ENCODE peak calls at places on chromosome 1, in seven cellular contexts. One of them, this sample, is unnamed.

GRCh38 chr1:153795325-153795837 is 20.2 kb downstream of the SLC27A3 start:
- DNase-seq in choroid plexus epithelial cell: no peak
- DNase-seq in bronchial epithelial cell: no peak
- DNase-seq in body of pancreas: peak; percentile 11
- DNase-seq in PC-3: no peak
- DNase-seq in astrocyte of the spinal cord: no peak
- DNase-seq in stomach: peak; percentile 22
- DNase-seq in this sample: no peak

GRCh38 chr1:164644774-164645634 is 86.0 kb downstream of the PBX1 start:
- DNase-seq in choroid plexus epithelial cell: peak; percentile 64
- DNase-seq in bronchial epithelial cell: peak; percentile 33
- DNase-seq in body of pancreas: no peak
- DNase-seq in PC-3: peak; percentile 67
- DNase-seq in astrocyte of the spinal cord: peak; percentile 46
- DNase-seq in stomach: no peak
- DNase-seq in this sample: no peak

GRCh38 chr1:223834660-223835263 is 11.0 kb downstream of the TP53BP2 start:
- DNase-seq in choroid plexus epithelial cell: peak; percentile 91
- DNase-seq in bronchial epithelial cell: peak; percentile 36
- DNase-seq in body of pancreas: no peak
- DNase-seq in PC-3: peak; percentile 63
- DNase-seq in astrocyte of the spinal cord: peak; percentile 71
- DNase-seq in stomach: no peak
- DNase-seq in this sample: no peak

GRCh38 chr1:109191377-109191776 is 22.3 kb upstream of the SARS1 start:
- DNase-seq in choroid plexus epithelial cell: no peak
- DNase-seq in bronchial epithelial cell: no peak
- DNase-seq in body of pancreas: no peak
- DNase-seq in PC-3: no peak
- DNase-seq in astrocyte of the spinal cord: no peak
- DNase-seq in stomach: no peak
- DNase-seq in this sample: no peak

GRCh38 chr1:152037920-152038658 is 1.3 kb upstream of the S100A11 start:
- DNase-seq in choroid plexus epithelial cell: no peak
- DNase-seq in bronchial epithelial cell: peak; percentile 52
- DNase-seq in body of pancreas: no peak
- DNase-seq in PC-3: no peak
- DNase-seq in astrocyte of the spinal cord: no peak
- DNase-seq in stomach: no peak
- DNase-seq in this sample: no peak

GRCh38 chr1:41919764-41920397 is 1.2 kb upstream of the HIVEP3 start:
- DNase-seq in choroid plexus epithelial cell: no peak
- DNase-seq in bronchial epithelial cell: no peak
- DNase-seq in body of pancreas: peak; percentile 44
- DNase-seq in PC-3: no peak
- DNase-seq in astrocyte of the spinal cord: no peak
- DNase-seq in stomach: peak; percentile 40
- DNase-seq in this sample: no peak

GRCh38 chr1:208089971-208090755 is 154.0 kb downstream of the PLXNA2 start:
- DNase-seq in choroid plexus epithelial cell: peak; percentile 78
- DNase-seq in bronchial epithelial cell: no peak
- DNase-seq in body of pancreas: no peak
- DNase-seq in PC-3: no peak
- DNase-seq in astrocyte of the spinal cord: peak; percentile 52
- DNase-seq in stomach: no peak
- DNase-seq in this sample: no peak

GRCh38 chr1:39979654-39980053 is 24.7 kb downstream of the MFSD2A start:
- DNase-seq in choroid plexus epithelial cell: no peak
- DNase-seq in bronchial epithelial cell: no peak
- DNase-seq in body of pancreas: no peak
- DNase-seq in PC-3: no peak
- DNase-seq in astrocyte of the spinal cord: no peak
- DNase-seq in stomach: no peak
- DNase-seq in this sample: no peak

GRCh38 chr1:53517821-53518352 is 58.7 kb downstream of the DMRTB1 start:
- DNase-seq in choroid plexus epithelial cell: no peak
- DNase-seq in bronchial epithelial cell: no peak
- DNase-seq in body of pancreas: no peak
- DNase-seq in PC-3: no peak
- DNase-seq in astrocyte of the spinal cord: no peak
- DNase-seq in stomach: no peak
- DNase-seq in this sample: no peak

GRCh38 chr1:228530086-228530758 is 43.0 kb downstream of the RNF187 start:
- DNase-seq in choroid plexus epithelial cell: no peak
- DNase-seq in bronchial epithelial cell: no peak
- DNase-seq in body of pancreas: no peak
- DNase-seq in PC-3: no peak
- DNase-seq in astrocyte of the spinal cord: no peak
- DNase-seq in stomach: no peak
- DNase-seq in this sample: no peak

GRCh38 chr1:48003741-48004503 is 6.7 kb upstream of the TRABD2B start:
- DNase-seq in choroid plexus epithelial cell: no peak
- DNase-seq in bronchial epithelial cell: no peak
- DNase-seq in body of pancreas: no peak
- DNase-seq in PC-3: no peak
- DNase-seq in astrocyte of the spinal cord: no peak
- DNase-seq in stomach: no peak
- DNase-seq in this sample: no peak

GRCh38 chr1:41726899-41727748 is 191.6 kb downstream of the HIVEP3 start:
- DNase-seq in choroid plexus epithelial cell: no peak
- DNase-seq in bronchial epithelial cell: no peak
- DNase-seq in body of pancreas: no peak
- DNase-seq in PC-3: no peak
- DNase-seq in astrocyte of the spinal cord: no peak
- DNase-seq in stomach: peak; percentile 51
- DNase-seq in this sample: no peak

GRCh38 chr1:46535063-46535462 is 16.4 kb downstream of the KNCN start:
- DNase-seq in choroid plexus epithelial cell: no peak
- DNase-seq in bronchial epithelial cell: peak; percentile 47
- DNase-seq in body of pancreas: peak; percentile 54
- DNase-seq in PC-3: peak; percentile 59
- DNase-seq in astrocyte of the spinal cord: no peak
- DNase-seq in stomach: peak; percentile 56
- DNase-seq in this sample: peak; percentile 31

GRCh38 chr1:145985129-145985501 is 11.3 kb downstream of the TXNIP start:
- DNase-seq in choroid plexus epithelial cell: no peak
- DNase-seq in bronchial epithelial cell: peak; percentile 54
- DNase-seq in body of pancreas: no peak
- DNase-seq in PC-3: no peak
- DNase-seq in astrocyte of the spinal cord: no peak
- DNase-seq in stomach: peak; percentile 65
- DNase-seq in this sample: no peak

GRCh38 chr1:169091480-169091941 is 15.0 kb upstream of the ATP1B1 start:
- DNase-seq in choroid plexus epithelial cell: no peak
- DNase-seq in bronchial epithelial cell: no peak
- DNase-seq in body of pancreas: no peak
- DNase-seq in PC-3: no peak
- DNase-seq in astrocyte of the spinal cord: no peak
- DNase-seq in stomach: no peak
- DNase-seq in this sample: no peak

DNA sequence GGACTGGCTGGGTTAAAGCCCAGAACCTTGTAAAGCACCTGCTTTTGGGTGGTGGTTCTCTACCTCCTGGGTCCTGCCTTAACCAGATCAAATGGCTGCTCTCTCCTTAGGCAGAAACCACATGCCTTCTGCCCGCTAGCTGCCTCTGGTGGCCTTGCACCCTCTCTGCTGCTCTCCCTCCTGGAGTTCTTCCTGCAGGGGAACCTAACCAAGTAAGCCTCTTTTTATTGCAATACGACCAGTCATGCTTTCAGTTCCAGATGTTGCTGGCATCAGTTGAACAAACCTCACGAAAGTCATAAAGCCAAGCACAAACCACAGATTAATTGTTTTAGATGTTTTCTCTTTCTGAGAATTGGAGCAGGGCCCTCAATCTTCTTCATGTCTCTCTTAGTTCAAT is 118.9 kb downstream of the GDAP2 start:
- DNase-seq in choroid plexus epithelial cell: no peak
- DNase-seq in bronchial epithelial cell: no peak
- DNase-seq in body of pancreas: no peak
- DNase-seq in PC-3: no peak
- DNase-seq in astrocyte of the spinal cord: no peak
- DNase-seq in stomach: no peak
- DNase-seq in this sample: no peak
- TF ChIP-seq CTCF in choroid plexus epithelial cell: no peak
- TF ChIP-seq CTCF in bronchial epithelial cell: no peak
- TF ChIP-seq CTCF in body of pancreas: no peak
- TF ChIP-seq CTCF in PC-3: no peak
- TF ChIP-seq CTCF in astrocyte of the spinal cord: no peak
- TF ChIP-seq CTCF in stomach: no peak
- TF ChIP-seq CTCF in this sample: no peak

GRCh38 chr1:31154632-31155215 is 85.0 kb downstream of the NKAIN1 start:
- DNase-seq in choroid plexus epithelial cell: peak; percentile 79
- DNase-seq in bronchial epithelial cell: peak; percentile 75
- DNase-seq in body of pancreas: peak; percentile 85
- DNase-seq in PC-3: peak; percentile 80
- DNase-seq in astrocyte of the spinal cord: peak; percentile 76
- DNase-seq in stomach: peak; percentile 84
- DNase-seq in this sample: peak; percentile 50
- H3K4me3 ChIP-seq in choroid plexus epithelial cell: peak overlapping the region; percentile 73
- H3K4me3 ChIP-seq in bronchial epithelial cell: peak overlapping the region; percentile 72
- H3K4me3 ChIP-seq in body of pancreas: peak overlapping the region; percentile 37
- H3K4me3 ChIP-seq in PC-3: peak overlapping the region; percentile 80
- H3K4me3 ChIP-seq in astrocyte of the spinal cord: peak overlapping the region; percentile 68
- H3K4me3 ChIP-seq in stomach: peak overlapping the region; percentile 74
- H3K4me3 ChIP-seq in this sample: peak overlapping the region; percentile 59

DNA sequence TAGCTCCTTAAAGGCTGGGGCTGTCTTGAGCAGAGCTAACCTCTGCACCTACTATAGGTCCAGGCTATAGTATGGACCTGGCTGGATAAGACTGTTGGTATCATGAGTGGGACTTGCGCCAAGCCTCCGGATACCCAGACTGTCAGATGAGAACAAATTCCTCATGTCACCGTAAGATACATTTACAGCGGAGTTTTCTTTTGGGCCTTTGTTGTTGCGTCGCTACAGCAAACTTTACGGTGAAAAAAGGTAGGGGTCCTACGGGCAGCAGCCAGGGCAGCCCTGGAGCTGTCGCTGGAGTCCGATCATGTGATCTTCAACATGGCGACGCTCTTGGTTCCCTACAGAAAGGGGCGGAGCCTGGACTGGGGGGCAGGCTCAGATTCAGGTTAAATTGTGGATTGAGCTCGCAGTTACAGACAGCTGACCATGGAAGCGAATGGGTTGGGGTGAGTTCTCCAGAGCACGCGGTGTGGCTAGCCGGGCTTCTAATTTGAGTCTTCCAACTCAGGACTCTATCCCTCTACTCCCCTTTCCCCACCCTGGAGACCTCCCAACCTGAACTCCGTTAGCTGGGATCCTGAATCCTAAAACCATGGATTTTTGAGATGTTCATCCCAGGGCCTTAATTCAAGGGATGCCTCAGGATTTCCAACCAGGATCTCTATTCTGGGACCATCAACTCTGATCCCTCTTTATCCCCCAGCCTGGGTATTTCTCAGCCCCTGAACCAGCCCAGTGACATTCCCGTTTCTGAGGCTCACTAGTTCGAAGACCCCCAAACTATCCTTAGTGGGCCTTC is at the start of gene UROD:
- DNase-seq in choroid plexus epithelial cell: peak; percentile 99
- DNase-seq in bronchial epithelial cell: peak; percentile 89
- DNase-seq in body of pancreas: peak; percentile 91
- DNase-seq in PC-3: peak; percentile 96
- DNase-seq in astrocyte of the spinal cord: peak; percentile 97
- DNase-seq in stomach: peak; percentile 90
- DNase-seq in this sample: peak; percentile 94
- TF ChIP-seq CTCF in choroid plexus epithelial cell: no peak
- TF ChIP-seq CTCF in bronchial epithelial cell: no peak
- TF ChIP-seq CTCF in body of pancreas: no peak
- TF ChIP-seq CTCF in PC-3: no peak
- TF ChIP-seq CTCF in astrocyte of the spinal cord: no peak
- TF ChIP-seq CTCF in stomach: no peak
- TF ChIP-seq CTCF in this sample: no peak

GRCh38 chr1:44783697-44784093 is 4.3 kb downstream of the BEST4 start:
- DNase-seq in choroid plexus epithelial cell: no peak
- DNase-seq in bronchial epithelial cell: no peak
- DNase-seq in body of pancreas: no peak
- DNase-seq in PC-3: no peak
- DNase-seq in astrocyte of the spinal cord: no peak
- DNase-seq in stomach: peak; percentile 71
- DNase-seq in this sample: peak; percentile 95

GRCh38 chr1:44786138-44786840 is 1.7 kb downstream of the BEST4 start:
- DNase-seq in choroid plexus epithelial cell: peak; percentile 88
- DNase-seq in bronchial epithelial cell: peak; percentile 58
- DNase-seq in body of pancreas: peak; percentile 82
- DNase-seq in PC-3: peak; percentile 29
- DNase-seq in astrocyte of the spinal cord: peak; percentile 74
- DNase-seq in stomach: peak; percentile 77
- DNase-seq in this sample: no peak

GRCh38 chr1:44785027-44785376 is 3.0 kb downstream of the BEST4 start:
- DNase-seq in choroid plexus epithelial cell: no peak
- DNase-seq in bronchial epithelial cell: no peak
- DNase-seq in body of pancreas: no peak
- DNase-seq in PC-3: no peak
- DNase-seq in astrocyte of the spinal cord: no peak
- DNase-seq in stomach: no peak
- DNase-seq in this sample: no peak

GRCh38 chr1:44785501-44786137 is 2.4 kb downstream of the BEST4 start:
- DNase-seq in choroid plexus epithelial cell: no peak
- DNase-seq in bronchial epithelial cell: no peak
- DNase-seq in body of pancreas: no peak
- DNase-seq in PC-3: no peak
- DNase-seq in astrocyte of the spinal cord: no peak
- DNase-seq in stomach: no peak
- DNase-seq in this sample: no peak

DNA sequence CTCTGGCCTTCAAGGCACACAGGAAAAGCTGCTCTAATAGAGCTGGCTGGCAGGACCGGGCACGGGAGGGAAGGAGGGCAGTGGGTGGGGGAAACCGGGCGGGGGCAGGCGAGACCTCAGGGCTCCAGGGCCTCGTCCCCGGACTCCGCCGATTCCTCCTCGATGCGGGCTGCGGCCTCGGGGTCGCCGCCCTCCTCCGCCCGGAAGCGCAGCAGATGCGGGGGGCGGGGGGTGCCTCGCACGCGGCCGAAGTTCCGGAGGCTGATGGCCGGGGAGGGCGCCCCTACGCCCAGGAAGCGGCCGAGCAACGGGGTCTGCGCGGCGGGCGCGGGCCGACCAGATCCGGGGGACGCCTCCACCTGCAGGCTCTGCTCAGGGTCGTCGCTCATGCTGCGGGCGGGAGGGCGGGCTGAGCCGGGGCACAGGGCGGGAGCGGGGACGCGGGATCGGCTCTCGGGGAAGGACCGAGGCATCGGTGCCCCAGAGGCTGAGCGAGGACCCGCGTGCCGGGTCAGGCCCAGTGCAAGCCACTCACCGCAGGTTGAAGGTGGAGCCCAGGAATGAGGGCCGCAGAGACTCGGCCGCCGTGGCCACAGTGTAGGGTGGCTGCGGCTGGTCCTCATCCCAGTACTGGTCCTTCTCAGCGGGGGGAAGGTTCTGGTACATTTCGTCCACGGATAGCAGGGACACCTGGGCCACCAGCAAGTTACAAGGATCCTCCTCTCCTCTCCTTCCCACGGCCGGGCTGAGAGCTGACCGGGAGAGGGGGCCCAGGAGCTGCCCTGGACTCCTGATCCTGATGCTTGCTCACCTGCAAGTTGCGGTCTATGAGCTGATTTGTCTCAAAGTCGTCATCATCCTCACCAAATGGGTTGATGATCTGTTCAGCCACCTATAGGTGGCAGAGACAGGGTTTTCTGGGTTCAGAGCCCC is 3.6 kb downstream of the BEST4 start:
- DNase-seq in choroid plexus epithelial cell: no peak
- DNase-seq in bronchial epithelial cell: no peak
- DNase-seq in body of pancreas: no peak
- DNase-seq in PC-3: no peak
- DNase-seq in astrocyte of the spinal cord: no peak
- DNase-seq in stomach: no peak
- DNase-seq in this sample: no peak
- H3K4me3 ChIP-seq in choroid plexus epithelial cell: peak overlapping the region; percentile 51
- H3K4me3 ChIP-seq in bronchial epithelial cell: peak overlapping the region; percentile 31
- H3K4me3 ChIP-seq in body of pancreas: peak overlapping the region; percentile 8
- H3K4me3 ChIP-seq in PC-3: no peak overlapping the region
- H3K4me3 ChIP-seq in astrocyte of the spinal cord: peak overlapping the region; percentile 26
- H3K4me3 ChIP-seq in stomach: peak overlapping the region; percentile 52
- H3K4me3 ChIP-seq in this sample: no peak overlapping the region

This sample was measured in LNCaP clone FGC.